ENCODE peak calls at places on chromosomes 4 and X, in four cellular contexts. One of them, this sample, is unnamed.

GRCh38 chr4:85686398-85686797 is 211.4 kb downstream of the ARHGAP24 start:
- DNase-seq in mesendoderm: no peak
- DNase-seq in body of pancreas: no peak
- DNase-seq in GM23338: no peak
- DNase-seq in this sample: no peak

GRCh38 chr4:1928356-1929235 is 57.4 kb downstream of the NSD2 start:
- DNase-seq in mesendoderm: no peak
- DNase-seq in body of pancreas: no peak
- DNase-seq in GM23338: no peak
- DNase-seq in this sample: no peak

GRCh38 chrX:13906103-13906502 is 89.2 kb upstream of the GPM6B start:
- DNase-seq in mesendoderm: no peak
- DNase-seq in body of pancreas: no peak
- DNase-seq in GM23338: no peak
- DNase-seq in this sample: no peak

GRCh38 chr4:130468340-130468739 is 1372.4 kb downstream of the C4orf33 start:
- DNase-seq in mesendoderm: peak
- DNase-seq in body of pancreas: no peak
- DNase-seq in GM23338: no peak
- DNase-seq in this sample: no peak

GRCh38 chr4:23324291-23324690 is 565.6 kb downstream of the PPARGC1A start:
- DNase-seq in mesendoderm: peak
- DNase-seq in body of pancreas: no peak
- DNase-seq in GM23338: no peak
- DNase-seq in this sample: no peak

GRCh38 chr4:139814285-139815015 is 148.8 kb downstream of the MGST2 start:
- DNase-seq in mesendoderm: no peak
- DNase-seq in body of pancreas: no peak
- DNase-seq in GM23338: no peak
- DNase-seq in this sample: peak

GRCh38 chrX:47936224-47936939 is 67.4 kb downstream of the ZNF182 start:
- DNase-seq in mesendoderm: peak
- DNase-seq in body of pancreas: no peak
- DNase-seq in GM23338: peak
- DNase-seq in this sample: no peak

GRCh38 chr4:156751486-156751885 is 220.1 kb downstream of the PDGFC start:
- DNase-seq in mesendoderm: no peak
- DNase-seq in body of pancreas: no peak
- DNase-seq in GM23338: no peak
- DNase-seq in this sample: peak

GRCh38 chrX:129925305-129926092 is 19.5 kb downstream of the UTP14A start:
- DNase-seq in mesendoderm: peak
- DNase-seq in body of pancreas: peak
- DNase-seq in GM23338: peak
- DNase-seq in this sample: peak

GRCh38 chrX:37763400-37763799 is 16.5 kb upstream of the CYBB start:
- DNase-seq in mesendoderm: no peak
- DNase-seq in body of pancreas: no peak
- DNase-seq in GM23338: no peak
- DNase-seq in this sample: no peak

GRCh38 chr4:81173213-81173612 is 41.8 kb downstream of the PRKG2 start:
- DNase-seq in mesendoderm: no peak
- DNase-seq in body of pancreas: no peak
- DNase-seq in GM23338: no peak
- DNase-seq in this sample: no peak

GRCh38 chr4:78542373-78542772 is 9.2 kb upstream of the ANXA3 start:
- DNase-seq in mesendoderm: no peak
- DNase-seq in body of pancreas: no peak
- DNase-seq in GM23338: no peak
- DNase-seq in this sample: peak

GRCh38 chrX:106997611-106998010 is 2.4 kb downstream of the MORC4 start:
- DNase-seq in mesendoderm: no peak
- DNase-seq in body of pancreas: no peak
- DNase-seq in GM23338: no peak
- DNase-seq in this sample: no peak

GRCh38 chrX:147953976-147954375 is 27.2 kb upstream of the FMR1NB start:
- DNase-seq in mesendoderm: no peak
- DNase-seq in body of pancreas: no peak
- DNase-seq in GM23338: no peak
- DNase-seq in this sample: no peak

GRCh38 chr4:5066101-5066500 is 14.8 kb downstream of the STK32B start:
- DNase-seq in mesendoderm: peak
- DNase-seq in body of pancreas: no peak
- DNase-seq in GM23338: no peak
- DNase-seq in this sample: no peak

GRCh38 chr4:111689731-111690130 is 455.5 kb upstream of the FAM241A start:
- DNase-seq in mesendoderm: no peak
- DNase-seq in body of pancreas: no peak
- DNase-seq in GM23338: no peak
- DNase-seq in this sample: peak

GRCh38 chr4:184826315-184827266 is 823 bp upstream of the ACSL1 start:
- DNase-seq in mesendoderm: no peak
- DNase-seq in body of pancreas: peak
- DNase-seq in GM23338: peak
- DNase-seq in this sample: no peak

GRCh38 chr4:5460106-5460801 is 248.1 kb downstream of the EVC2 start:
- DNase-seq in mesendoderm: peak
- DNase-seq in body of pancreas: peak
- DNase-seq in GM23338: peak
- DNase-seq in this sample: peak

GRCh38 chrX:3299626-3300025 is 46.8 kb downstream of the MXRA5 start:
- DNase-seq in mesendoderm: no peak
- DNase-seq in body of pancreas: no peak
- DNase-seq in GM23338: no peak
- DNase-seq in this sample: peak

GRCh38 chr4:33369366-33369899 is 2649.3 kb downstream of the PCDH7 start:
- DNase-seq in mesendoderm: no peak
- DNase-seq in body of pancreas: no peak
- DNase-seq in GM23338: no peak
- DNase-seq in this sample: no peak

GRCh38 chrX:152897216-152898144 is at the start of gene ZNF185:
- DNase-seq in mesendoderm: peak
- DNase-seq in body of pancreas: peak
- DNase-seq in GM23338: peak
- DNase-seq in this sample: no peak

GRCh38 chr4:38774181-38774580 is 8.6 kb downstream of the TLR10 start:
- DNase-seq in mesendoderm: no peak
- DNase-seq in body of pancreas: no peak
- DNase-seq in GM23338: no peak
- DNase-seq in this sample: no peak

GRCh38 chr4:80259012-80259411 is 7.5 kb upstream of the FGF5 start:
- DNase-seq in mesendoderm: no peak
- DNase-seq in body of pancreas: no peak
- DNase-seq in GM23338: no peak
- DNase-seq in this sample: no peak

GRCh38 chrX:23079347-23079746 is 79.6 kb downstream of the DDX53 start:
- DNase-seq in mesendoderm: no peak
- DNase-seq in body of pancreas: no peak
- DNase-seq in GM23338: no peak
- DNase-seq in this sample: no peak

GRCh38 chr4:187128971-187129370 is 405.3 kb upstream of the FAT1 start:
- DNase-seq in mesendoderm: no peak
- DNase-seq in body of pancreas: no peak
- DNase-seq in GM23338: no peak
- DNase-seq in this sample: peak

GRCh38 chr4:154424810-154425484 is 66.7 kb downstream of the DCHS2 start:
- DNase-seq in mesendoderm: no peak
- DNase-seq in body of pancreas: no peak
- DNase-seq in GM23338: no peak
- DNase-seq in this sample: no peak

GRCh38 chr4:82099863-82100579 is 273.8 kb downstream of the HNRNPD start:
- DNase-seq in mesendoderm: no peak
- DNase-seq in body of pancreas: no peak
- DNase-seq in GM23338: no peak
- DNase-seq in this sample: peak

GRCh38 chr4:52917836-52918235 is 55.7 kb downstream of the RASL11B start:
- DNase-seq in mesendoderm: no peak
- DNase-seq in body of pancreas: no peak
- DNase-seq in GM23338: no peak
- DNase-seq in this sample: no peak

GRCh38 chr4:77126844-77127614 is 30.0 kb upstream of the CCNG2 start:
- DNase-seq in mesendoderm: no peak
- DNase-seq in body of pancreas: no peak
- DNase-seq in GM23338: no peak
- DNase-seq in this sample: no peak

GRCh38 chr4:77123403-77123802 is 33.6 kb upstream of the CCNG2 start:
- DNase-seq in mesendoderm: no peak
- DNase-seq in body of pancreas: no peak
- DNase-seq in GM23338: no peak
- DNase-seq in this sample: no peak

DNA sequence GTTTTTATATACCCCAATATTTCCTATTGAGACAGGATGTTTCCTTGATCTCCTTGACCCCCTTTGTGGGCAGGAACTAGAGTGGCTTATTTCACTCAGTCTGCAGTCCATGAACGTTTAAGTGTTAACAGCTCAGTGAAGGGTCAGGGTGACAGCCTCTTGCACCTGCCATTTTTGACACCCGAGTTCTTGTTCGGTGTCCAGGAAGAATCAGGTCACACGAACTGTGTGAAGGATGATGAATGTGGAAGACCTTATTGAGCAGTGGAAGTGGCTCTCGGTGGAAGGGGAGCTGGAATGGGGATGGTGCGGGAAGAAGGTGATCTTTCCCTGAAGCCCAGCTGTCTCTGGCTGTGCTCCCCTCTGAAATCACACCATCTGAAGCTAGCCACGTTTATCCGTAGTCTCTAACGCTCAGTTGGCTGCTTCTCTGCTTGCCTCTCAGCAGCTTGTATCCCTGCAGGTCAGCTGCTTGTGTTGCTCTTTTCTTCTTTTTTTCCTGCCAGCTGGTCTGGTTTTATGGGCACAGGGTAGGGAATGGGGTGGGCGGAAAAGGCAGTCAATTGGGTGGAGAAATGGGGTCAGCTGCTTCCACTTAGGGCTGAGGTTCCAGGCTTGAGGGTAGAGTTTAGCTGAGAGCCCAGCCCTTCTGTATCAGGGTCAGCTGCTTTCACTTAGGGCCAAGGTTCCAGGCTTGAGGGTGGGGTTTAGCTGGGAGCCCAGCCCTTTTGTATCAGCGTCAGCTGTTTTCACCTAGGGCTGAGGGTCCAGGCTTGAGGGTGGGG is 29.0 kb upstream of the CCNG2 start:
- DNase-seq in mesendoderm: peak
- DNase-seq in body of pancreas: no peak
- DNase-seq in GM23338: no peak
- DNase-seq in this sample: no peak
- H3K4me3 ChIP-seq in mesendoderm: no peak
- H3K4me3 ChIP-seq in body of pancreas: no peak
- H3K4me3 ChIP-seq in GM23338: no peak
- H3K4me3 ChIP-seq in this sample: no peak

GRCh38 chr4:17283832-17284231 is 228.1 kb downstream of the QDPR start:
- DNase-seq in mesendoderm: no peak
- DNase-seq in body of pancreas: no peak
- DNase-seq in GM23338: no peak
- DNase-seq in this sample: no peak

GRCh38 chr4:17283251-17283650 is 228.6 kb downstream of the QDPR start:
- DNase-seq in mesendoderm: no peak
- DNase-seq in body of pancreas: no peak
- DNase-seq in GM23338: no peak
- DNase-seq in this sample: no peak

GRCh38 chr4:17276821-17277220 is 235.1 kb downstream of the QDPR start:
- DNase-seq in mesendoderm: peak
- DNase-seq in body of pancreas: peak
- DNase-seq in GM23338: no peak
- DNase-seq in this sample: peak

GRCh38 chr4:17284323-17285175 is 227.3 kb downstream of the QDPR start:
- DNase-seq in mesendoderm: no peak
- DNase-seq in body of pancreas: no peak
- DNase-seq in GM23338: no peak
- DNase-seq in this sample: no peak

GRCh38 chr4:17280266-17280665 is 231.6 kb downstream of the QDPR start:
- DNase-seq in mesendoderm: no peak
- DNase-seq in body of pancreas: no peak
- DNase-seq in GM23338: peak
- DNase-seq in this sample: no peak
- H3K4me3 ChIP-seq in mesendoderm: no peak
- H3K4me3 ChIP-seq in body of pancreas: no peak
- H3K4me3 ChIP-seq in GM23338: no peak
- H3K4me3 ChIP-seq in this sample: no peak

GRCh38 chr4:88623097-88623496 is 30.8 kb downstream of the HERC3 start:
- DNase-seq in mesendoderm: no peak
- DNase-seq in body of pancreas: no peak
- DNase-seq in GM23338: no peak
- DNase-seq in this sample: peak

GRCh38 chr4:88630756-88631155 is 38.5 kb downstream of the HERC3 start:
- DNase-seq in mesendoderm: no peak
- DNase-seq in body of pancreas: no peak
- DNase-seq in GM23338: no peak
- DNase-seq in this sample: peak

GRCh38 chr4:88629826-88630225 is 37.5 kb downstream of the HERC3 start:
- DNase-seq in mesendoderm: no peak
- DNase-seq in body of pancreas: no peak
- DNase-seq in GM23338: no peak
- DNase-seq in this sample: peak

GRCh38 chr4:88628746-88629145 is 36.5 kb downstream of the HERC3 start:
- DNase-seq in mesendoderm: no peak
- DNase-seq in body of pancreas: no peak
- DNase-seq in GM23338: no peak
- DNase-seq in this sample: no peak
- H3K4me3 ChIP-seq in mesendoderm: no peak
- H3K4me3 ChIP-seq in body of pancreas: no peak
- H3K4me3 ChIP-seq in GM23338: no peak
- H3K4me3 ChIP-seq in this sample: no peak

GRCh38 chr4:36224969-36225903 is 19.1 kb downstream of the ARAP2 start:
- DNase-seq in mesendoderm: peak
- DNase-seq in body of pancreas: no peak
- DNase-seq in GM23338: no peak
- DNase-seq in this sample: no peak
- H3K4me3 ChIP-seq in mesendoderm: no peak
- H3K4me3 ChIP-seq in body of pancreas: no peak
- H3K4me3 ChIP-seq in GM23338: no peak
- H3K4me3 ChIP-seq in this sample: no peak

GRCh38 chr4:112770111-112770510 is 133.2 kb downstream of the LARP7 start:
- DNase-seq in mesendoderm: peak
- DNase-seq in body of pancreas: no peak
- DNase-seq in GM23338: peak
- DNase-seq in this sample: no peak

GRCh38 chr4:112767386-112767785 is 130.4 kb downstream of the LARP7 start:
- DNase-seq in mesendoderm: no peak
- DNase-seq in body of pancreas: no peak
- DNase-seq in GM23338: no peak
- DNase-seq in this sample: no peak

GRCh38 chr4:112765317-112765989 is 128.5 kb downstream of the LARP7 start:
- DNase-seq in mesendoderm: peak
- DNase-seq in body of pancreas: no peak
- DNase-seq in GM23338: peak
- DNase-seq in this sample: no peak

DNA sequence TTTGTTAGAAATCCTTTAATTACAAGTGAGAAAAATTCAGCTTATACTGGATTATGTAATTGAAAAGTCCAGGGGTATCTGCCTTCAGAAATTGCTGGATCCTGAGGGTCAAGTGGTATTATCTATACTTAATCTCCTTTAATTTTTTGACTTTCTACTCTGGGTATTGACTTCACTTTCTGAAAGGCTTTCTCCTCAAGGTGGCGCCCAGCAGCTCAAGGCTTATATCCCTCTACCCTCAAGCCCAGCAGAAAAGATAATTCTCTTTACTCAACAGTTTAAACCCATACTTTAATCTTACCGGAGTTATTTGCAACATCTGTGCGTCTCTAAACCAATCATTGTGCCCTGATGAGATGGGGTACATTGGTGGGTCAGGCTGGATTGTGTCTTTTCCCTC is 129.5 kb downstream of the LARP7 start:
- DNase-seq in mesendoderm: peak
- DNase-seq in body of pancreas: no peak
- DNase-seq in GM23338: peak
- DNase-seq in this sample: peak
- H3K4me3 ChIP-seq in mesendoderm: no peak
- H3K4me3 ChIP-seq in body of pancreas: no peak
- H3K4me3 ChIP-seq in GM23338: no peak
- H3K4me3 ChIP-seq in this sample: no peak

This sample was measured in AG10803.